ENCODE peak calls at places on chromosomes 3 and 15, in six cellular contexts. A, N, V, J, S and B are unnamed samples.

GRCh38 chr15:68378595-68378994 is 53.4 kb downstream of the ITGA11 start:
- DNase-seq in J (no peak), A (no peak), V (no peak), S (no peak), N (no peak), B (no peak)

GRCh38 chr15:50162988-50163718 is 18.8 kb upstream of the SLC27A2 start:
- DNase-seq in N (no peak), A (no peak), V (no peak), S (no peak), J (peak), B (no peak)

GRCh38 chr3:43870110-43870509 is 179.4 kb downstream of the ABHD5 start:
- DNase-seq in V (no peak), J (peak), S (no peak), A (peak), N (peak), B (no peak)

GRCh38 chr3:37223084-37223975 is 48.9 kb upstream of the LRRFIP2 start:
- DNase-seq in S (no peak), N (peak), J (no peak), V (no peak), A (no peak), B (no peak)

GRCh38 chr3:154745925-154746324 is 315.9 kb upstream of the GPR149 start:
- DNase-seq in S (no peak), A (no peak), N (peak), J (peak), V (no peak), B (no peak)

GRCh38 chr3:58562498-58562897 is 14.7 kb downstream of the FAM107A start:
- DNase-seq in V (no peak), A (no peak), S (no peak), J (no peak), N (no peak), B (no peak)

GRCh38 chr3:25508433-25508832 is 80.4 kb downstream of the RARB start:
- DNase-seq in S (no peak), J (no peak), N (no peak), V (no peak), A (no peak), B (no peak)

GRCh38 chr3:49536875-49537533 is 17.3 kb upstream of the BSN start:
- DNase-seq in V (no peak), N (no peak), J (peak), S (no peak), A (no peak), B (no peak)

GRCh38 chr3:4981688-4982494 is 2.7 kb downstream of the BHLHE40 start:
- DNase-seq in N (no peak), S (no peak), A (peak), V (no peak), J (peak), B (no peak)

GRCh38 chr3:190017575-190018288 is 103.0 kb downstream of the P3H2 start:
- DNase-seq in S (no peak), A (peak), N (peak), V (no peak), J (peak), B (no peak)

GRCh38 chr3:190038050-190038631 is 82.6 kb downstream of the P3H2 start:
- DNase-seq in V (no peak), A (peak), S (no peak), N (peak), J (peak), B (no peak)

GRCh38 chr3:150830094-150830681 is 67.2 kb upstream of the SIAH2 start:
- DNase-seq in N (peak), S (no peak), J (peak), V (no peak), A (no peak), B (no peak)

GRCh38 chr3:117719316-117719926 is 1009.8 kb downstream of the TUSC7 start:
- DNase-seq in V (no peak), A (peak), J (peak), N (peak), S (no peak), B (no peak)

GRCh38 chr3:69250014-69250413 is 127.6 kb upstream of the LMOD3 start:
- DNase-seq in V (no peak), S (no peak), N (peak), A (peak), J (no peak), B (no peak)

GRCh38 chr3:42277676-42278075 is 11.7 kb upstream of the CCK start:
- DNase-seq in A (no peak), N (no peak), J (no peak), V (no peak), S (no peak), B (no peak)

GRCh38 chr3:143668924-143669790 is 179.1 kb downstream of the SLC9A9 start:
- DNase-seq in V (no peak), S (no peak), N (no peak), J (no peak), A (no peak), B (no peak)

GRCh38 chr3:146817705-146818104 is 212.6 kb upstream of the PLSCR5 start:
- DNase-seq in A (peak), V (no peak), N (no peak), J (peak), S (no peak), B (no peak)

GRCh38 chr3:5013021-5013906 is 34.0 kb downstream of the BHLHE40 start:
- DNase-seq in N (peak), V (no peak), S (no peak), A (no peak), J (peak), B (no peak)

GRCh38 chr15:62841269-62841628 is 201.3 kb upstream of the TPM1 start:
- DNase-seq in V (no peak), A (no peak), N (no peak), S (no peak), J (no peak), B (no peak)

GRCh38 chr15:66298803-66299251 is 5.5 kb downstream of the DIS3L start:
- DNase-seq in J (no peak), A (no peak), V (no peak), N (no peak), S (no peak), B (no peak)

GRCh38 chr15:90934256-90934948 is 683 bp upstream of the UNC45A start:
- DNase-seq in A (peak), N (peak), S (peak), J (peak), V (peak), B (peak)

GRCh38 chr15:27722102-27722501 is 377.0 kb downstream of the OCA2 start:
- DNase-seq in A (no peak), V (no peak), N (no peak), J (no peak), S (no peak), B (no peak)

GRCh38 chr3:15768421-15769255 is 29.1 kb downstream of the ANKRD28 start:
- DNase-seq in A (peak), J (peak), V (no peak), S (no peak), N (peak), B (no peak)

GRCh38 chr3:98906230-98906629 is 4.7 kb upstream of the DCBLD2 start:
- DNase-seq in J (peak), S (no peak), V (no peak), A (peak), N (no peak), B (no peak)

GRCh38 chr15:34582461-34583357 is 742 bp downstream of the GOLGA8B start:
- DNase-seq in J (peak), S (no peak), N (peak), A (peak), V (no peak), B (peak)